ENCODE peak calls at places on chromosomes 16 and 17, in ten cellular contexts. D, W, S, I, E, F, U, L, B and A are unnamed samples.

GRCh38 chr16:569445-570254 is at the start of gene PIGQ:
- DNase-seq in D (peak), W (peak), S (peak), I (no peak), E (peak), F (peak), U (peak), L (peak), B (peak), A (peak)

GRCh38 chr16:149024-149675 is 3.3 kb upstream of the HBZ start:
- DNase-seq in D (no peak), W (peak), S (no peak), I (no peak), E (no peak), F (no peak), U (no peak), L (no peak), B (no peak), A (no peak)

GRCh38 chr16:68227850-68228553 is 7.9 kb downstream of the ESRP2 start:
- DNase-seq in D (no peak), W (no peak), S (peak), I (no peak), E (no peak), F (no peak), U (no peak), L (no peak), B (no peak), A (peak)

GRCh38 chr17:58339775-58340622 is 11.4 kb upstream of the TSPOAP1 start:
- DNase-seq in D (no peak), W (no peak), S (no peak), I (no peak), E (no peak), F (no peak), U (no peak), L (no peak), B (no peak), A (no peak)

GRCh38 chr16:35506898-35507194 is 2047.4 kb downstream of the TP53TG3F start:
- DNase-seq in D (no peak), W (no peak), S (no peak), I (no peak), E (no peak), F (no peak), U (no peak), L (no peak), B (no peak), A (no peak)

GRCh38 chr17:77929180-77929564 is 29.3 kb upstream of the TNRC6C start:
- DNase-seq in D (no peak), W (no peak), S (no peak), I (no peak), E (no peak), F (no peak), U (no peak), L (no peak), B (no peak), A (no peak)

GRCh38 chr16:13542284-13542683 is 377.7 kb upstream of the ERCC4 start:
- DNase-seq in D (no peak), W (no peak), S (no peak), I (no peak), E (no peak), F (no peak), U (no peak), L (no peak), B (no peak), A (no peak)

GRCh38 chr17:6160188-6160555 is 90.0 kb downstream of the WSCD1 start:
- DNase-seq in D (no peak), W (no peak), S (no peak), I (no peak), E (no peak), F (no peak), U (no peak), L (no peak), B (no peak), A (no peak)

GRCh38 chr17:39339272-39339671 is 62.2 kb downstream of the FBXL20 start:
- DNase-seq in D (no peak), W (no peak), S (no peak), I (no peak), E (no peak), F (no peak), U (no peak), L (no peak), B (no peak), A (no peak)

GRCh38 chr16:22375963-22376640 is 1.7 kb upstream of the CDR2 start:
- DNase-seq in D (no peak), W (no peak), S (no peak), I (no peak), E (no peak), F (no peak), U (no peak), L (no peak), B (no peak), A (no peak)

GRCh38 chr16:559411-560207 is 585 bp upstream of the PRR35 start:
- DNase-seq in D (no peak), W (no peak), S (no peak), I (no peak), E (no peak), F (no peak), U (no peak), L (no peak), B (no peak), A (no peak)

GRCh38 chr16:71461686-71462648 is at the start of gene ZNF23:
- DNase-seq in D (peak), W (peak), S (peak), I (peak), E (peak), F (peak), U (peak), L (peak), B (peak), A (peak)

GRCh38 chr17:66018786-66019185 is 173.1 kb downstream of the CEP112 start:
- DNase-seq in D (no peak), W (no peak), S (no peak), I (no peak), E (no peak), F (no peak), U (no peak), L (no peak), B (no peak), A (no peak)

GRCh38 chr17:67294451-67295199 is 49.6 kb upstream of the HELZ start:
- DNase-seq in D (no peak), W (no peak), S (no peak), I (no peak), E (no peak), F (no peak), U (no peak), L (no peak), B (no peak), A (no peak)

GRCh38 chr17:58329035-58329807 is 626 bp upstream of the TSPOAP1 start:
- DNase-seq in D (no peak), W (no peak), S (no peak), I (no peak), E (no peak), F (no peak), U (peak), L (peak), B (peak), A (no peak)

GRCh38 chr16:3950343-3951193 is 70.1 kb upstream of the CREBBP start:
- DNase-seq in D (no peak), W (peak), S (peak), I (peak), E (peak), F (no peak), U (no peak), L (no peak), B (no peak), A (peak)

GRCh38 chr16:83971165-83972130 is 3.4 kb downstream of the NECAB2 start:
- DNase-seq in D (no peak), W (no peak), S (no peak), I (peak), E (no peak), F (no peak), U (no peak), L (no peak), B (no peak), A (no peak)

GRCh38 chr17:32161029-32161428 is 18.7 kb downstream of the RHOT1 start:
- DNase-seq in D (no peak), W (peak), S (no peak), I (no peak), E (no peak), F (no peak), U (no peak), L (no peak), B (no peak), A (no peak)

GRCh38 chr17:8163978-8164814 is 1.4 kb upstream of the VAMP2 start:
- DNase-seq in D (no peak), W (peak), S (peak), I (no peak), E (no peak), F (no peak), U (no peak), L (peak), B (peak), A (peak)

GRCh38 chr16:82033683-82034300 is 1.3 kb upstream of the HSD17B2 start:
- DNase-seq in D (no peak), W (no peak), S (no peak), I (no peak), E (peak), F (no peak), U (no peak), L (no peak), B (no peak), A (no peak)

GRCh38 chr17:40422990-40423611 is 5.4 kb upstream of the TOP2A start:
- DNase-seq in D (no peak), W (no peak), S (no peak), I (no peak), E (peak), F (peak), U (no peak), L (no peak), B (no peak), A (no peak)

GRCh38 chr16:30004424-30004776 is 6.4 kb downstream of the DOC2A start:
- DNase-seq in D (no peak), W (no peak), S (no peak), I (peak), E (no peak), F (no peak), U (no peak), L (no peak), B (no peak), A (no peak)

GRCh38 chr16:68332411-68333121 is 21.7 kb downstream of the PRMT7 start:
- DNase-seq in D (no peak), W (peak), S (peak), I (no peak), E (no peak), F (no peak), U (peak), L (no peak), B (no peak), A (peak)

GRCh38 chr16:81482329-81483063 is 37.9 kb downstream of the CMIP start:
- DNase-seq in D (no peak), W (no peak), S (no peak), I (no peak), E (no peak), F (no peak), U (no peak), L (no peak), B (no peak), A (no peak)

GRCh38 chr17:35616506-35616905 is 29.4 kb downstream of the AP2B1 start:
- DNase-seq in D (no peak), W (no peak), S (no peak), I (no peak), E (no peak), F (no peak), U (no peak), L (no peak), B (no peak), A (no peak)

GRCh38 chr17:8857919-8858318 is 9.6 kb downstream of the PIK3R6 start:
- DNase-seq in D (no peak), W (peak), S (no peak), I (no peak), E (no peak), F (no peak), U (peak), L (no peak), B (no peak), A (no peak)

DNA sequence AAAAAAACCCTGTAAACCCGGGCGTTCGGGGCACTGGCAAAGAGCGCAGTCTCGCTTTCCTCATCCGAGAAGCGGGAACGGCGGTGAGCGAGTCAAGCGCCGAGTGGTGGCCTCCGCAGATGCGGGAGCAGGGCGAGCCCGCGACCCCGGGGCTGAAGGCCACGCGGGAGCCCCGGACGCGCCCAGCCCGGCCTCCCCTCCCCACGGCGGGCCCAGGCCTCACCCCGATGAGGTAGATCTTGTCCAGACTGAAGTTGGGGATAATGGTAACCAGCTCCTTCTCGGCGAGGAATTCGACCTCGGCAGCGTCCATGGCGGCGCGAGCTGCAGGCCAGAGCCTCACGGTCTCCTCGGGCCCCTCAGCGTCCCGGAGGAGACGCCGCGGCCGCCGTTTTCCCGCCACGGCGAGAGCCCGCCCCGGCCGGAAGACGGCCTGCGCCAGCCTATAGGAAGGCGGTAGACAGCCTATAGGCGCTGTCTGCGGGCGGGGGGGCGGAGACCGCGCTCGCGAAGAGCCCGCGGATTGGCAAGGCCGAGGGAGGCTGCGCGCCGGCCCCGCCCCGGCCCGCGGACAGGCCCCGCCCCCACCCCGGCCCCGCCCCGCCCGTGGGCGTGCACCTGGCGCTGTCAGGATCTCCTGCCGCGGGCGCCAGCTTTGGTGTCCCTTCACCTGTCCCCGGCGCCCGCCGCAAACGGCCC is at the start of gene GINS2:
- DNase-seq in D (no peak), W (peak), S (peak), I (peak), E (peak), F (peak), U (peak), L (peak), B (peak), A (peak)
- H3K27ac ChIP-seq in D (no peak), W (no peak), S (no peak), I (no peak), E (no peak), F (peak), U (no peak), L (no peak), B (no peak), A (no peak)

GRCh38 chr17:80719449-80719848 is 174.8 kb downstream of the RPTOR start:
- DNase-seq in D (no peak), W (no peak), S (no peak), I (no peak), E (no peak), F (no peak), U (no peak), L (no peak), B (no peak), A (no peak)

GRCh38 chr17:80717661-80718060 is 173.0 kb downstream of the RPTOR start:
- DNase-seq in D (no peak), W (no peak), S (no peak), I (no peak), E (no peak), F (no peak), U (no peak), L (no peak), B (no peak), A (no peak)

GRCh38 chr17:80718428-80718827 is 173.8 kb downstream of the RPTOR start:
- DNase-seq in D (no peak), W (no peak), S (no peak), I (no peak), E (no peak), F (no peak), U (no peak), L (no peak), B (no peak), A (no peak)

GRCh38 chr17:80722656-80723055 is 178.0 kb downstream of the RPTOR start:
- DNase-seq in D (no peak), W (no peak), S (no peak), I (no peak), E (no peak), F (no peak), U (no peak), L (no peak), B (no peak), A (no peak)

GRCh38 chr17:80720624-80721577 is 176.3 kb downstream of the RPTOR start:
- DNase-seq in D (no peak), W (peak), S (no peak), I (peak), E (peak), F (no peak), U (no peak), L (peak), B (peak), A (no peak)
- H3K27ac ChIP-seq in D (no peak), W (peak), S (no peak), I (peak), E (peak), F (no peak), U (no peak), L (peak), B (peak), A (no peak)

GRCh38 chr16:48997081-48997615 is 284.5 kb downstream of the CBLN1 start:
- DNase-seq in D (no peak), W (no peak), S (no peak), I (no peak), E (no peak), F (no peak), U (no peak), L (no peak), B (no peak), A (no peak)

GRCh38 chr16:48999508-48999907 is 282.1 kb downstream of the CBLN1 start:
- DNase-seq in D (no peak), W (no peak), S (no peak), I (no peak), E (no peak), F (no peak), U (no peak), L (no peak), B (no peak), A (no peak)

GRCh38 chr16:48997946-48998345 is 283.7 kb downstream of the CBLN1 start:
- DNase-seq in D (no peak), W (no peak), S (no peak), I (no peak), E (no peak), F (no peak), U (no peak), L (no peak), B (no peak), A (no peak)

GRCh38 chr16:49000594-49000993 is 281.0 kb downstream of the CBLN1 start:
- DNase-seq in D (no peak), W (no peak), S (no peak), I (no peak), E (peak), F (no peak), U (peak), L (no peak), B (no peak), A (no peak)

GRCh38 chr16:48999034-48999433 is 282.6 kb downstream of the CBLN1 start:
- DNase-seq in D (no peak), W (no peak), S (no peak), I (no peak), E (no peak), F (no peak), U (no peak), L (no peak), B (no peak), A (no peak)
- H3K27ac ChIP-seq in D (no peak), W (no peak), S (no peak), I (no peak), E (no peak), F (no peak), U (no peak), L (no peak), B (no peak), A (no peak)

GRCh38 chr17:17729620-17730249 is 48.5 kb downstream of the RAI1 start:
- DNase-seq in D (no peak), W (no peak), S (no peak), I (no peak), E (peak), F (no peak), U (peak), L (peak), B (peak), A (no peak)

GRCh38 chr17:17730250-17730935 is 49.1 kb downstream of the RAI1 start:
- DNase-seq in D (no peak), W (no peak), S (no peak), I (no peak), E (no peak), F (no peak), U (no peak), L (no peak), B (no peak), A (no peak)

GRCh38 chr17:17727111-17727659 is 45.9 kb downstream of the RAI1 start:
- DNase-seq in D (no peak), W (no peak), S (no peak), I (no peak), E (no peak), F (no peak), U (no peak), L (no peak), B (no peak), A (no peak)

GRCh38 chr17:17726721-17727060 is 45.4 kb downstream of the RAI1 start:
- DNase-seq in D (no peak), W (no peak), S (no peak), I (no peak), E (no peak), F (no peak), U (no peak), L (no peak), B (no peak), A (no peak)

GRCh38 chr17:17728550-17729251 is 47.4 kb downstream of the RAI1 start:
- DNase-seq in D (no peak), W (no peak), S (no peak), I (peak), E (peak), F (no peak), U (no peak), L (no peak), B (no peak), A (no peak)
- H3K27ac ChIP-seq in D (no peak), W (no peak), S (no peak), I (peak), E (peak), F (no peak), U (no peak), L (no peak), B (no peak), A (no peak)

DNA sequence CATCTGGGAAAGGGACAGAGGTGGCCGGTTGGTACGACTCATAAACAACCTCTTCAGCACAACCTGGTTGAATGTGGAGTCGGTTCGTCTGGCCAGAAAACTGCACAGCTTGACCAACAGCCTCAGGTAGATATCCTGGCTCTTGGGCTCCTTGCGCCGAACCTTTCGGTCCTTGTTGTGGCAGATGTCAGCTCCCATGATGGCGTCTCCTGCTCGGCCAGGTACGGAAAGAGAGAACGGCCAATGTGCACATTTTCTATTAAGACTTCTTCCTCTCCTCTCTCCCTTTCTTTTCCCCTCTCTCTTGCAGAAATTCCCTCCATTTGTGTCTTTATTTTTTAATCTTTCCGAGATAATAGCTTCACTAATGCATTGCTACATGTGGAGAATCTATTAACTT is 41.8 kb upstream of the CNTNAP4 start:
- DNase-seq in D (no peak), W (no peak), S (no peak), I (no peak), E (no peak), F (no peak), U (no peak), L (no peak), B (no peak), A (no peak)
- H3K27ac ChIP-seq in D (no peak), W (no peak), S (no peak), I (no peak), E (no peak), F (no peak), U (no peak), L (no peak), B (no peak), A (no peak)

DNA sequence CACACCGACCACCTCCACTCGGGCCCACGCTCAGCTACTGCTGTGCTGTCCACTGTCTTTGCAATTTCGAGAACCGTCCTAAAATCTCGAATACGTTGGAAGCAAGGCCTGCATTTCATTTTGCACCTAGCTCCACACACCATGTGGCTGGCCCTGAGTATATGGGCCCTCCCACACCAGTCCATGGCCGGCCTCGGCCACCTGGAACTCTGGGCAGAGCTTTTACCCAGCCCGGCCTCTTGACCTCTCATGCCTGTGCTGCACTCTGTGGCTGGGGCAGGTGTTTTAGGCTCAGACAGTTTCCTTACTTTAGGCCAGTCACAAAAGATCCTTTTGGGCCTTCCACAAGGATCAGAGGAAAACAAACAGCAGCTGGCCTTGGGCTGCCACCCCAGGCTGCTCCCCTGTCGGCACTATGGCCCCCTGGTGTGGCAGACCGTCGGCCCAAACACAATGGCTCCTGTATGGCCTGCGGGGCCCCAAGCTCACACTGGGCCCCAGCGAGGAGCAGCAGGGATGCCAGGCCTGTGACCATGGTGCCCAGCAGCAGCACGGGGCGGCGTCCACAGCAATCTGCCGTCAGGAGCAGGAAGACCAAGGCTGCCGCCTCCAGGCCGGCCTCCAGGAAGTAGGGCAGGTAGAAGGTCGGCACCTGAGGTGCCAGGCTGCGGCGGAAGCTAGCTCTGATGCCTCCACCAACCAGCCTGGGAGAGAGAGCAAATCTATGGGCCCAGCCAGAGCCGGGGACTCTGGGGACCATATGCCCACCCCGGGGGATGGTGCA is 2.5 kb downstream of the SLC22A31 start:
- DNase-seq in D (no peak), W (no peak), S (no peak), I (peak), E (no peak), F (no peak), U (no peak), L (no peak), B (no peak), A (peak)
- H3K27ac ChIP-seq in D (no peak), W (no peak), S (no peak), I (no peak), E (no peak), F (no peak), U (no peak), L (no peak), B (no peak), A (no peak)